ENCODE peak calls at places on chromosomes 12 and 14, in four cellular contexts. Q is K562, C is HepG2, T is HCT116. V is an unnamed sample. For H3K9me3, the result is how much of the 10 kb centered on the place peaks cover.

GRCh38 chr14:94025720-94026119 is 420 bp upstream of the OTUB2 start:
- DNase-seq in C (no peak), T (no peak), Q (no peak), V (no peak)

GRCh38 chr12:6751767-6752166 is 1.2 kb downstream of the MLF2 start:
- DNase-seq in Q (no peak), C (no peak), T (no peak), V (no peak)

GRCh38 chr12:57813111-57813970 is 5.2 kb downstream of the AVIL start:
- DNase-seq in C (no peak), T (no peak), Q (no peak), V (no peak)

GRCh38 chr14:101716956-101717662 is 44.4 kb upstream of the PPP2R5C start:
- DNase-seq in Q (no peak), T (no peak), C (no peak), V (no peak)

GRCh38 chr12:45343269-45344051 is 127.6 kb downstream of the ANO6 start:
- DNase-seq in C (peak), Q (no peak), T (no peak), V (no peak)

GRCh38 chr14:68492889-68493288 is 300.0 kb downstream of the ZFP36L1 start:
- DNase-seq in Q (no peak), C (no peak), T (no peak), V (no peak)

GRCh38 chr14:80607430-80608200 is 333.9 kb downstream of the CEP128 start:
- DNase-seq in Q (no peak), T (no peak), C (no peak), V (no peak)

GRCh38 chr12:40212566-40212965 is 12.2 kb upstream of the LRRK2 start:
- DNase-seq in C (no peak), T (no peak), Q (no peak), V (no peak)

GRCh38 chr14:69091695-69092094 is 61.2 kb downstream of the DCAF5 start:
- DNase-seq in T (no peak), C (no peak), Q (no peak), V (no peak)

GRCh38 chr12:22396253-22396652 is 61.7 kb upstream of the ST8SIA1 start:
- DNase-seq in Q (no peak), T (no peak), C (no peak), V (no peak)

GRCh38 chr12:5213990-5214389 is 170.3 kb downstream of the KCNA5 start:
- DNase-seq in C (peak), T (no peak), Q (no peak), V (no peak)

GRCh38 chr12:55933158-55933798 is 2.3 kb downstream of the DGKA start:
- DNase-seq in Q (no peak), T (peak), C (no peak), V (no peak)

GRCh38 chr14:85243306-85243705 is 286.6 kb upstream of the FLRT2 start:
- DNase-seq in T (no peak), C (no peak), Q (no peak), V (no peak)

GRCh38 chr12:10392394-10392930 is 2.6 kb upstream of the KLRK1 start:
- DNase-seq in T (peak), C (no peak), Q (peak), V (no peak)

GRCh38 chr12:51059086-51059485 is 11.0 kb downstream of the LETMD1 start:
- DNase-seq in C (no peak), T (no peak), Q (no peak), V (no peak)

GRCh38 chr14:96162741-96163140 is 41.9 kb upstream of the BDKRB2 start:
- DNase-seq in T (no peak), C (no peak), Q (no peak), V (no peak)

GRCh38 chr14:51394391-51394790 is 154.3 kb downstream of the TMX1 start:
- DNase-seq in T (no peak), C (no peak), Q (no peak), V (no peak)

GRCh38 chr12:112170376-112170775 is 45.0 kb downstream of the TRAFD1 start:
- DNase-seq in T (no peak), Q (peak), C (no peak), V (no peak)

GRCh38 chr14:50010752-50011151 is 105.6 kb downstream of the VCPKMT start:
- DNase-seq in Q (no peak), C (no peak), T (no peak), V (no peak)

GRCh38 chr12:84507914-84508313 is 404.7 kb downstream of the SLC6A15 start:
- DNase-seq in T (no peak), C (no peak), Q (no peak), V (no peak)

GRCh38 chr12:62684586-62685295 is 218.1 kb downstream of the MON2 start:
- DNase-seq in C (no peak), T (no peak), Q (no peak), V (no peak)

GRCh38 chr14:74710477-74710876 is 2.4 kb downstream of the AREL1 start:
- DNase-seq in T (no peak), C (no peak), Q (peak), V (no peak)

GRCh38 chr14:32980178-32980886 is 41.7 kb downstream of the NPAS3 start:
- DNase-seq in T (no peak), Q (no peak), C (no peak), V (no peak)

GRCh38 chr14:94619297-94619696 is 7.1 kb downstream of the SERPINA3 start:
- DNase-seq in C (no peak), Q (no peak), T (no peak), V (no peak)

GRCh38 chr14:67477926-67478915 is 10.3 kb downstream of the TMEM229B start:
- DNase-seq in C (no peak), T (no peak), Q (no peak), V (no peak)

GRCh38 chr14:103033744-103034143 is 23.6 kb downstream of the CDC42BPB start:
- DNase-seq in T (no peak), Q (no peak), C (no peak), V (no peak)

GRCh38 chr12:110039085-110039807 is 9.1 kb downstream of the C12orf76 start:
- DNase-seq in C (peak), Q (no peak), T (no peak), V (peak)

GRCh38 chr12:50187084-50187900 is 20.1 kb upstream of the CERS5 start:
- DNase-seq in Q (no peak), T (no peak), C (no peak), V (no peak)

GRCh38 chr14:70808402-70809237 is 693 bp downstream of the MAP3K9 start:
- DNase-seq in T (no peak), C (no peak), Q (peak), V (no peak)

GRCh38 chr12:71556881-71557280 is 106.8 kb downstream of the ZFC3H1 start:
- DNase-seq in T (peak), Q (no peak), C (peak), V (peak)

GRCh38 chr12:27236498-27236897 is 7.6 kb upstream of the STK38L start:
- DNase-seq in T (peak), C (no peak), Q (no peak), V (no peak)

GRCh38 chr12:79618848-79619404 is 71.8 kb downstream of the PAWR start:
- DNase-seq in Q (no peak), T (no peak), C (no peak), V (no peak)

GRCh38 chr14:53430870-53431269 is 277.7 kb upstream of the DDHD1 start:
- DNase-seq in C (peak), T (no peak), Q (no peak), V (no peak)

GRCh38 chr14:72583316-72584272 is 310.3 kb downstream of the DPF3 start:
- DNase-seq in T (no peak), C (no peak), Q (no peak), V (no peak)

GRCh38 chr14:72577521-72577920 is 316.4 kb downstream of the DPF3 start:
- DNase-seq in Q (no peak), C (no peak), T (no peak), V (no peak)

GRCh38 chr14:72578514-72578913 is 315.4 kb downstream of the DPF3 start:
- DNase-seq in C (no peak), Q (no peak), T (no peak), V (no peak)

GRCh38 chr14:72588521-72588920 is 305.4 kb downstream of the DPF3 start:
- DNase-seq in C (no peak), Q (no peak), T (no peak), V (no peak)

GRCh38 chr14:72582582-72582981 is 311.3 kb downstream of the DPF3 start:
- DNase-seq in C (no peak), Q (no peak), T (no peak), V (no peak)
- TF ChIP-seq TCF7L2 in C (no peak), Q (no peak), T (no peak), V (no peak)

GRCh38 chr12:130447655-130447965 is 109.9 kb downstream of the PIWIL1 start:
- DNase-seq in C (no peak), Q (no peak), T (no peak), V (no peak)

GRCh38 chr12:130441771-130442760 is 104.4 kb downstream of the PIWIL1 start:
- DNase-seq in T (no peak), C (no peak), Q (no peak), V (no peak)

GRCh38 chr12:130444986-130445385 is 107.3 kb downstream of the PIWIL1 start:
- DNase-seq in T (no peak), Q (no peak), C (no peak), V (no peak)

GRCh38 chr12:130446846-130447654 is 109.4 kb downstream of the PIWIL1 start:
- DNase-seq in C (no peak), T (no peak), Q (no peak), V (no peak)

DNA sequence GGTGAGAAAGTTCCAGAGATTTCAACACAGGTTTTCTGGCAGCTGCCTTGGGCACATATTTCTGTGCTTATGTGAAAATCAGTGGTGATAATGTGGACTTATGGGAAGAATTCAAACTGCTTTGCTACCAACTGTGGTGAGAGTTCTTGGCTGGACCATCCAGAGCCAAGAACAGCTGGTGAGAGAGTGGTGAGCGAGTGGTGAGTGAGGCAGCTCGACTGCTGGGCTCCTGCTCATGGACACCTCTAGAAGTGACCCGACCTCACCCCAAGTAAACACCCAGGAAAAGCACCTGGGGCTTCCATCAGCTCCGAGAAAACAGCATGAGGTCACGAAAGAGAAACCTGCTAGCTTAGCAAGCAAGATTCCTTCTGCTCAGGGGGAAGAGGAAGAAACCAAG is 106.4 kb downstream of the PIWIL1 start:
- DNase-seq in C (no peak), Q (no peak), T (no peak), V (no peak)
- H3K9me3 ChIP-seq in C (under half), Q (under half), T (under half), V (under half)

DNA sequence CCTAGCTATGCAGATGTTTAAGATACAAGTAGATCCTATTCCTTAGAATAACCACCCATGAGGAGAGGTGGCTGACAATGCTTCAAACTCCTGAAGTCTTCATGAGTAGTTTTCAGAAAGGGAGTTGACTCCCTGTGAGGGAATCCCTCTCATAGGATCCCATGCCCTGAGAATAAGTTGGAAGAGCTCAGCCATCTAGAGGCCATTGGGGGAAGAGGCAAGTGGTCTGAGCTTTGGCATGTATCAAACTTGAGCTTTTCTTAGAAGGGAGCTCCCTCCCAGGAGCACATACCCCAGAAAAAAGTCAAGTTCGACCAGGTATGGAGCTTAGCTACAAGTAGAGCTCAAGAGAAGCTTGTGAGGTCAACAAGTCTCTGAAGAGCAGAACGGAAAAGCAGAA is 165.7 kb upstream of the RBM19 start:
- DNase-seq in Q (no peak), T (no peak), C (no peak), V (no peak)
- TF ChIP-seq TCF7L2 in Q (no peak), T (no peak), C (no peak), V (no peak)

GRCh38 chr14:105938959-105939358 is 412.6 kb downstream of the TMEM121 start:
- DNase-seq in Q (no peak), T (no peak), C (no peak), V (no peak)
- H3K9me3 ChIP-seq in Q (under half), T (under half), C (under half), V (under half)

GRCh38 chr12:121391619-121392324 is 8.1 kb upstream of the RNF34 start:
- DNase-seq in T (no peak), C (no peak), Q (peak), V (no peak)
- TF ChIP-seq TCF7L2 in T (no peak), C (no peak), Q (no peak), V (no peak)

DNA sequence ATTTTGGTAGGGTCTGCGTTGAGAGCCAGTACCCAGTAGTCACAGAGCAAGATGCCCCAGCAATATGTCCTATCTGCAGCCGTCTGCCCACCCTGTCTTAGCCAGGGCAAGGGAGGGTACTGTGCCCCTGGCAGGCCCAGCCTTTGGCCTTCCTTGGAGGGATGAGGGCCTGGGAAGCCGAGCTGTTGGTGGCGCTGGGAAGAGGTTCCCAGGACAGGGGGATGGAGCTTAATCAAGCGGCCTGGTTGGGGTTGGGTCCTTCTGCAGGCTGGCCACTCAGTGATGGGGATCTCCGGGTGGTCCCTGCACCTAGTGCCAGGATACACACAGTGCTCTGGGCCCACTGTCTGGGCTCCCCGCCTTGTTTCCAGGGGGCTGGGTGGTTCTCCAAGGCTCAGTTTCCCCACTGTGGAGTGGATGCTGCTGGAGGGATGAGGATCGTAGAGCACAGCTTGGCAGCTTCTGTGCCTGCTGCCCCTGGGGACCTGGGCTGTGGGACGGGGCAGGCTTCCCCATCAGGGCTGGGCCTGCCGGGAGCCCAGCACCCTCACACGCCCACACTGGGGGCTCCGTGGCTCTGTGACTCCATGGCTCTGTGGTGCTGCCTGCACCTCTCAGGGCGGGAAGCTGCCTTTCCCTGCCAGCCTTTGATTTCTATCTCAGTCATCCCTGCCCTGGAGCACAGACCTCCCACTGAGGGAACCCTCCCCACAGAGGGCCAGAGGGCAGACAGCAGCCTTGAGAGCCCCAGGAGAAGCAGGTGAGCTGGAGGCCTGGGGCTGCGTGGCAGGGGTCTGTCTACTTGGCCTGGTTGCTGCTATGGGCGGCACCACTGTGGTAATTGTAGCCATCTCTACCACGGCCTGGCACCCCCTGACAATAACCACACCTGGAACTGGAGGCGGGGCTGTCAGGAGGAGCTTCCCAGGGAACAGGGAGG is 357.0 kb downstream of the TMEM121 start:
- DNase-seq in C (no peak), T (no peak), Q (no peak), V (no peak)
- H3K9me3 ChIP-seq in C (under half), T (under half), Q (under half), V (under half)

DNA sequence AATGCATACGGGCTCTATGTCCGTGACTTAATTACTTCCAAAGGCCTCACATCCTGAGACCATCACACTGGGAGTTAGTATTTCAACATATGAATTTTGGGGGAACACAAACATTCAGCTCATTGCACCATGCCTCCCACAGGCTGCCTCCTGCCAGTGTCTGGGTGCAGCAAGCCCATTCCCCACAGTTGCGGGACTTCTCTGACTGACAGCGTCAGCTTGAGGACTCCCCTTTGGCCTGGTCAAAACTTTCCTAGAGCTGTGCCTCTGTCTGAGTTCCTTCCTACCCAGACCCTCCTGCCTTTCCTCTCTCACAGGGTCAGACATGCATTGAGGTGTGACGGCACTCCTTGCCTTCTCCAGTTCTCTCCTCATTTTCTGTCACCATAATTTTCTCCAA is 27.4 kb downstream of the PPP1R36 start:
- DNase-seq in T (no peak), Q (no peak), C (no peak), V (no peak)
- TF ChIP-seq TCF7L2 in T (no peak), Q (no peak), C (no peak), V (no peak)

GRCh38 chr12:132940071-132940719 is 15.9 kb downstream of the ZNF605 start:
- DNase-seq in T (no peak), Q (no peak), C (no peak), V (no peak)

GRCh38 chr12:132942611-132943010 is 13.5 kb downstream of the ZNF605 start:
- DNase-seq in Q (no peak), T (no peak), C (no peak), V (no peak)

GRCh38 chr12:132941336-132941954 is 14.7 kb downstream of the ZNF605 start:
- DNase-seq in Q (no peak), T (no peak), C (no peak), V (no peak)

GRCh38 chr12:132936163-132936562 is 19.9 kb downstream of the ZNF605 start:
- DNase-seq in Q (no peak), C (no peak), T (no peak), V (no peak)

GRCh38 chr12:132937476-132937875 is 18.6 kb downstream of the ZNF605 start:
- DNase-seq in C (no peak), T (no peak), Q (no peak), V (no peak)
- H3K9me3 ChIP-seq in C (half or more), T (under half), Q (under half), V (under half)

GRCh38 chr14:104135904-104136471 is 2.4 kb upstream of the KIF26A start:
- DNase-seq in Q (no peak), T (no peak), C (no peak), V (no peak)

GRCh38 chr14:104133496-104133895 is 4.9 kb upstream of the KIF26A start:
- DNase-seq in C (no peak), T (no peak), Q (no peak), V (no peak)

GRCh38 chr14:104135121-104135903 is 3.1 kb upstream of the KIF26A start:
- DNase-seq in T (no peak), C (peak), Q (no peak), V (no peak)

GRCh38 chr14:104132981-104133380 is 5.4 kb upstream of the KIF26A start:
- DNase-seq in C (no peak), Q (no peak), T (no peak), V (no peak)

DNA sequence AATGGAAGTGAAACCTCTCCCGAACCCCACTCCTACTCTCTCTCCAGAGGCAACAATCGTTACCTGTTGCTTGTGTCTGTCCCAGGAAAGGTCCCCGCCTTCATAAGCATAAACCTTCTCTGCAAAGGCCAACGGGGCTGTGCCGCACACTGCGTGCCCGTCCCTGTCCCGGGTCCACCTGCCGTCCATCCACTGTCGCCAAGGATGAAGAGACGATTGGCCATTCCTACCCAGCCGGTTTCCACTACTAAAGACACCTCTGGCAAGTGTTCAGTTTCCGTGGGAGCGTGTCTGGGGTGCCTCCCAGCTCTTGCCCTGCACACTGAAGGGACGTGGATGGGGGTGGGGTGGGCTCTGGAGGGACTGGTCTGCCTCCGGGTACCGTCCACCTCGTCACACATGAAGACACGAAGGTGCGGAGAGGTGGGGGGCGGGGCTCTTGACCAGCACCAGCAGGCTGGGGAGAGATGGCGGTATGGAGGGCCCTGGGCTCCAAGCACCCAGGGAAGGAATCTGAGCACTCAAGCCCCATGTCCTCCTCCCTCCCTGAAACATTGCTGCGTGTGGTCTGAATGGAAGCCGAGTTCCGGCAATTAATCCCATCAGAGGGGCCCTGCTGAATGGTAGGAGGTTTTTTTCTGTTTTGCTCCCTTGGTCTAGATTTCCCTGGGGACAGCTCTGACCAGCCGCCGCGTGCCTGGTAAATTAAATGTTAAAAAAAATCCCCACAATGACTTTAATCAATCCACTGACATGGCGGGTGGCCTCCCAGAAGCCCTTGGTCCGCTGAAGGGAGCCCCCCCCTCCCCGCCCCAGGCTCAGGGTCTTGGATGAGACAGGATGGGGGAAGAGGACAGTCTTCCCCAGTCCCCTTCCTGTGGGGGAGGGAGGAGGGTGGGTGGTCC is 4.1 kb upstream of the KIF26A start:
- DNase-seq in C (no peak), Q (no peak), T (no peak), V (no peak)
- TF ChIP-seq TCF7L2 in C (no peak), Q (no peak), T (no peak), V (no peak)